ENCODE peak calls at places on chromosome 10, in five cellular contexts. One of them, this sample, is unnamed.

GRCh38 chr10:3651969-3652653 is 132.9 kb downstream of the KLF6 start:
- DNase-seq in K562: no peak
- DNase-seq in A673: no peak
- DNase-seq in iPS DF 6.9: no peak
- DNase-seq in CD8-positive, alpha-beta T cell: no peak
- DNase-seq in this sample: no peak

GRCh38 chr10:29658984-29659769 is 24.4 kb upstream of the SVIL start:
- DNase-seq in iPS DF 6.9: no peak
- DNase-seq in A673: peak; percentile 90
- DNase-seq in K562: peak; percentile 13
- DNase-seq in CD8-positive, alpha-beta T cell: peak; percentile 35
- DNase-seq in this sample: no peak

GRCh38 chr10:119139464-119140067 is 25.9 kb downstream of the SFXN4 start:
- DNase-seq in K562: peak; percentile 23
- DNase-seq in A673: peak; percentile 45
- DNase-seq in iPS DF 6.9: peak; percentile 20
- DNase-seq in CD8-positive, alpha-beta T cell: peak; percentile 14
- DNase-seq in this sample: no peak

GRCh38 chr10:112957589-112958202 is 7.6 kb downstream of the TCF7L2 start:
- DNase-seq in K562: no peak
- DNase-seq in CD8-positive, alpha-beta T cell: no peak
- DNase-seq in iPS DF 6.9: no peak
- DNase-seq in A673: no peak
- DNase-seq in this sample: no peak

GRCh38 chr10:93701903-93702277 is 502 bp downstream of the FRA10AC1 start:
- DNase-seq in A673: no peak
- DNase-seq in CD8-positive, alpha-beta T cell: no peak
- DNase-seq in iPS DF 6.9: no peak
- DNase-seq in K562: peak; percentile 6
- DNase-seq in this sample: no peak

GRCh38 chr10:6564367-6564766 is 15.7 kb downstream of the PRKCQ start:
- DNase-seq in K562: no peak
- DNase-seq in CD8-positive, alpha-beta T cell: no peak
- DNase-seq in iPS DF 6.9: no peak
- DNase-seq in A673: no peak
- DNase-seq in this sample: no peak

GRCh38 chr10:42932116-42932515 is 144.8 kb upstream of the RET start:
- DNase-seq in iPS DF 6.9: no peak
- DNase-seq in K562: no peak
- DNase-seq in A673: no peak
- DNase-seq in CD8-positive, alpha-beta T cell: no peak
- DNase-seq in this sample: no peak

GRCh38 chr10:94210465-94211186 is 152.1 kb downstream of the NOC3L start:
- DNase-seq in iPS DF 6.9: no peak
- DNase-seq in K562: no peak
- DNase-seq in CD8-positive, alpha-beta T cell: no peak
- DNase-seq in A673: no peak
- DNase-seq in this sample: no peak

GRCh38 chr10:92200564-92200963 is 90.3 kb downstream of the CPEB3 start:
- DNase-seq in K562: no peak
- DNase-seq in CD8-positive, alpha-beta T cell: no peak
- DNase-seq in iPS DF 6.9: no peak
- DNase-seq in A673: no peak
- DNase-seq in this sample: no peak

GRCh38 chr10:48600645-48601505 is 4.0 kb downstream of the ARHGAP22 start:
- DNase-seq in CD8-positive, alpha-beta T cell: no peak
- DNase-seq in K562: no peak
- DNase-seq in A673: no peak
- DNase-seq in iPS DF 6.9: no peak
- DNase-seq in this sample: no peak

GRCh38 chr10:99532687-99533495 is at the start of gene NKX2-3:
- DNase-seq in A673: peak; percentile 91
- DNase-seq in K562: peak; percentile 45
- DNase-seq in CD8-positive, alpha-beta T cell: no peak
- DNase-seq in iPS DF 6.9: no peak
- DNase-seq in this sample: no peak

GRCh38 chr10:113961261-113961938 is 82.3 kb upstream of the ADRB1 start:
- DNase-seq in A673: no peak
- DNase-seq in CD8-positive, alpha-beta T cell: peak; percentile 47
- DNase-seq in iPS DF 6.9: no peak
- DNase-seq in K562: no peak
- DNase-seq in this sample: no peak

GRCh38 chr10:70660722-70661121 is 11.6 kb upstream of the ADAMTS14 start:
- DNase-seq in CD8-positive, alpha-beta T cell: no peak
- DNase-seq in A673: no peak
- DNase-seq in K562: peak; percentile 54
- DNase-seq in iPS DF 6.9: no peak
- DNase-seq in this sample: no peak

GRCh38 chr10:70662362-70663220 is 9.7 kb upstream of the ADAMTS14 start:
- DNase-seq in CD8-positive, alpha-beta T cell: no peak
- DNase-seq in K562: no peak
- DNase-seq in iPS DF 6.9: no peak
- DNase-seq in A673: no peak
- DNase-seq in this sample: no peak

GRCh38 chr10:70658582-70659136 is 13.6 kb upstream of the ADAMTS14 start:
- DNase-seq in CD8-positive, alpha-beta T cell: no peak
- DNase-seq in A673: no peak
- DNase-seq in iPS DF 6.9: no peak
- DNase-seq in K562: no peak
- DNase-seq in this sample: no peak

GRCh38 chr10:70664702-70665195 is 7.6 kb upstream of the ADAMTS14 start:
- DNase-seq in CD8-positive, alpha-beta T cell: no peak
- DNase-seq in iPS DF 6.9: no peak
- DNase-seq in A673: peak; percentile 80
- DNase-seq in K562: no peak
- DNase-seq in this sample: no peak

DNA sequence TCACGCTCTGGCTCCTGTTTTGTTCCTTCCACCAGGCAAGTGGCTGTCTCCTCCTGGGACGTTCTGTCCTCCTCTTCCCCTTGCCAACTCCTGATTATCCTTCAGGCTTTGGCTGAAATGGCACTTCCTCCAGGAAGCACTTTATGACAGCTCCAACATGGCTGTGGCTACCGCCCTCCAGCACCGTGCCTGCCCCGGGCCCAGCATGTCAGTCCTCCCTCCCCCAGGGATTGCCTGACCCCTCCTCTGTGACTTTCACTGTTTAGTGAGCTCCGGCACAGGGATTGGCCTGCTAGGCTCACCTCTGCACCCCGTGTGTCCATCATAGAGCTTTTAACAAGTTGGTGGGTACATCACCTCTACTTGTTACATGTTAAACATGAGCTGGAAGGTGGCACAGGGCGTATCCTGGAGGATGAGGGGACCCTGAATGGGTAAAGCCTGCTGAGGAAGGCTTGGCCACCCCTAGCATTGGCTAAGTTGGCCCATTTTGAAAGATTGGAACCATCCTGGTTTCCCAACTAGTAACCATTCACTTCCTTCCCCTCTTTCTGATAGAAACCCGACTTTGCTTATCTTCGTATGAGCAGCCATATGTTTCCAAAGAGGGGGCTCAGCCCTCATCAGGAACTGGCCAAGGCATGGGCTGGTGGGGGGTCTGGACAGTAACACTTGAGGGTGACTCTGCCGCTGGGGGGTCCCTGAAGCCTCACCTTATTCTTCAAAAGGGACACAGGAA is 10.5 kb upstream of the ADAMTS14 start:
- DNase-seq in A673: no peak
- DNase-seq in iPS DF 6.9: no peak
- DNase-seq in CD8-positive, alpha-beta T cell: no peak
- DNase-seq in K562: no peak
- DNase-seq in this sample: no peak
- H3K27ac ChIP-seq in A673: no peak overlapping the region
- H3K27ac ChIP-seq in iPS DF 6.9: no peak overlapping the region
- H3K27ac ChIP-seq in CD8-positive, alpha-beta T cell: no peak overlapping the region
- H3K27ac ChIP-seq in K562: peak overlapping the region; percentile 86
- H3K27ac ChIP-seq in this sample: no peak overlapping the region

GRCh38 chr10:128150045-128150493 is 23.8 kb upstream of the MKI67 start:
- DNase-seq in iPS DF 6.9: no peak
- DNase-seq in A673: peak; percentile 86
- DNase-seq in K562: peak; percentile 89
- DNase-seq in CD8-positive, alpha-beta T cell: peak; percentile 64
- DNase-seq in this sample: no peak

GRCh38 chr10:128151031-128151430 is 24.8 kb upstream of the MKI67 start:
- DNase-seq in iPS DF 6.9: no peak
- DNase-seq in K562: no peak
- DNase-seq in A673: peak; percentile 18
- DNase-seq in CD8-positive, alpha-beta T cell: no peak
- DNase-seq in this sample: no peak

GRCh38 chr10:128150551-128150950 is 24.3 kb upstream of the MKI67 start:
- DNase-seq in iPS DF 6.9: no peak
- DNase-seq in K562: no peak
- DNase-seq in CD8-positive, alpha-beta T cell: no peak
- DNase-seq in A673: no peak
- DNase-seq in this sample: no peak

GRCh38 chr10:128147669-128148068 is 21.4 kb upstream of the MKI67 start:
- DNase-seq in iPS DF 6.9: no peak
- DNase-seq in A673: peak; percentile 35
- DNase-seq in CD8-positive, alpha-beta T cell: no peak
- DNase-seq in K562: no peak
- DNase-seq in this sample: no peak

DNA sequence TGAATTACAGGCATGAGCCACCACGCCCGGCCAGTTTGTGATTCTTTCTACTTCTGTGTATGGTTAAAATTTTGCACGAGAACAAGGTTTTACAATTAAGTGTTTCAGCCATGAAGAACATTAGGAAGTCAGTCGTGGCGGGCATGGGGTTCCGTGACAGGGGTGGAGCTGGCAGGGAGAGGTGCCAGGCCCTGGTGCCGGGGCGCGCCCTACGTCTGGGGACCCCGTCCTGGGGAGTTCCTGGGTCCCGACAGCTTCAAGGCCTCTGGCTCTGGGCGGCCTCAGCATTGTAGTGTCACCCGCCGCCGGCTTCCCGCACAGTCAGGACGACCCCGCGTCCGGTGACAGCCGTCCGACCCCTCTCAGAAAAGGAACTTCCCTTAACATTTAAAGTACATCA is 23.0 kb upstream of the MKI67 start:
- DNase-seq in CD8-positive, alpha-beta T cell: no peak
- DNase-seq in iPS DF 6.9: no peak
- DNase-seq in A673: no peak
- DNase-seq in K562: no peak
- DNase-seq in this sample: no peak
- H3K4me3 ChIP-seq in CD8-positive, alpha-beta T cell: no peak overlapping the region
- H3K4me3 ChIP-seq in iPS DF 6.9: no peak overlapping the region
- H3K4me3 ChIP-seq in A673: peak overlapping the region; percentile 34
- H3K4me3 ChIP-seq in K562: no peak overlapping the region
- H3K4me3 ChIP-seq in this sample: no peak overlapping the region

GRCh38 chr10:1475095-1475583 is 262.2 kb downstream of the ADARB2 start:
- DNase-seq in iPS DF 6.9: no peak
- DNase-seq in A673: no peak
- DNase-seq in K562: no peak
- DNase-seq in CD8-positive, alpha-beta T cell: no peak
- DNase-seq in this sample: no peak
- H3K9me3 ChIP-seq in iPS DF 6.9: no peaks in the 10 kb centered on the region
- H3K9me3 ChIP-seq in A673: no peaks in the 10 kb centered on the region
- H3K9me3 ChIP-seq in K562: no peaks in the 10 kb centered on the region
- H3K9me3 ChIP-seq in CD8-positive, alpha-beta T cell: no peaks in the 10 kb centered on the region
- H3K9me3 ChIP-seq in this sample: no peaks in the 10 kb centered on the region

DNA sequence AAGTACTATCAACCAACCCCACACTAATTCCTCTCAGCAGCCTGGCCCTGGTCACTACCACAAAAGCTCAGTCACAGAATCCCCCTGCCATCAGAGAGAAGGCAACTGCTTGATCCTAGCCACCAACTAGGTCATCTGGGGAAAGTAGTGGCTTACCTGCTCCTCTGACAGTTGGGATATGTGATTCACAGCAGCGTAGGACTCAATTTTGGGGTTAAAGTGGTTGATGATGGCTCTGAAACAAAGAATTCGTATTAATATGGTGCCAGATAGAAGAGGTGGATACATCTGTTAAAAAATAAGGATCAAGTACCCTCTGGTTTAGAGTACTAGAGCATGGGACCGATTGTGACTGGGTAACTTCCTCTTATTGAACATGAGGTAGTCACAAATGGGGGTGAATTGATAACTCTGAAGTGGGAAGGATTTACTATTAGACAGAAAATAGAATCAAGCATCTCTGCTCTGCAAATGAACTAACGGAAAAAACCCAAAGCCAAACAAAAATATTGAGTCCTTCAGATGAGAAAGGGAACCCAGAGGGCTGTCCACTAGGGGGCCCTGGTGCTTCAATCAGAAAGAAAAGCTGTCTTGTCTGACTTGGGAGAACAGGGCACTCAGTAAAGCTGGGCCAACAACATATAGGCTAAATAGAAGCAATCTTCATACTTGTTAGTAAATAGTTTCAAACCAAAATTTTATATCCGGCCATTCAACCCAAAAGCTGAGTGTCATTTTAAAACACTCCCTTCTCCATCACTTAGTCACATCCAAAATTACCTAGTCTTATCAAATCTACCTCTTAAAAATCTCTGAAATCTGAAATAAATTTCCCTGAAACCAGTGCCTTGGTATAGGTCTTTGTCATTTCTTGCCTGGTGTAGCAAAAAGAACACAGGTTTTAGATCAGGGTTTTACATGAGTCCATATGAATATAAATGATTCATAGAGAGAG is 45.9 kb upstream of the KCNIP2 start:
- DNase-seq in CD8-positive, alpha-beta T cell: peak; percentile 43
- DNase-seq in iPS DF 6.9: peak; percentile 57
- DNase-seq in A673: peak; percentile 83
- DNase-seq in K562: no peak
- DNase-seq in this sample: peak; percentile 68
- H3K27ac ChIP-seq in CD8-positive, alpha-beta T cell: no peak overlapping the region
- H3K27ac ChIP-seq in iPS DF 6.9: no peak overlapping the region
- H3K27ac ChIP-seq in A673: no peak overlapping the region
- H3K27ac ChIP-seq in K562: no peak overlapping the region
- H3K27ac ChIP-seq in this sample: no peak overlapping the region